ENCODE peak calls at places on chromosome 2, in eight cellular contexts. R is NCI-H2081 treated with DMSO at 0.1 percent for 48 hours, J is mesothelial cell of epicardium, C is neural crest cell, P is naive B cell, O is A673, D is heart right ventricle, Y is NCI-H2029. F is an unnamed sample.

GRCh38 chr2:171345971-171346722 is 87.6 kb downstream of the METTL8 start:
- DNase-seq in R (no peak), J (no peak), C (no peak), P (no peak), O (no peak), D (no peak), Y (no peak), F (peak; percentile 96)

GRCh38 chr2:216107760-216108159 is 1.4 kb upstream of the XRCC5 start:
- DNase-seq in R (no peak), J (no peak), C (peak; percentile 47), P (no peak), O (no peak), D (no peak), Y (no peak), F (no peak)

GRCh38 chr2:28327596-28327962 is 65.1 kb upstream of the FOSL2 start:
- DNase-seq in R (no peak), J (no peak), C (no peak), P (no peak), O (no peak), D (no peak), Y (no peak), F (no peak)

GRCh38 chr2:40668435-40668834 is 216.5 kb upstream of the SLC8A1 start:
- DNase-seq in R (no peak), J (no peak), C (no peak), P (no peak), O (peak; percentile 32), D (no peak), Y (no peak), F (no peak)

GRCh38 chr2:235766206-235766794 is 272.5 kb downstream of the AGAP1 start:
- DNase-seq in R (peak; percentile 60), J (no peak), C (peak; percentile 77), P (peak; percentile 17), O (peak; percentile 84), D (no peak), Y (peak; percentile 86), F (peak; percentile 43)

GRCh38 chr2:121579326-121579725 is 48.6 kb downstream of the RNU4ATAC start:
- DNase-seq in R (no peak), J (no peak), C (no peak), P (no peak), O (no peak), D (no peak), Y (no peak), F (no peak)

GRCh38 chr2:166090900-166091299 is 36.9 kb downstream of the SCN1A start:
- DNase-seq in R (no peak), J (no peak), C (no peak), P (no peak), O (peak; percentile 6), D (no peak), Y (no peak), F (no peak)

GRCh38 chr2:24888177-24888576 is 31.9 kb downstream of the ADCY3 start:
- DNase-seq in R (no peak), J (no peak), C (no peak), P (no peak), O (no peak), D (no peak), Y (no peak), F (no peak)

GRCh38 chr2:20339012-20339411 is 11.6 kb downstream of the PUM2 start:
- DNase-seq in R (no peak), J (no peak), C (no peak), P (no peak), O (no peak), D (no peak), Y (no peak), F (no peak)

GRCh38 chr2:3178206-3179031 is 199.2 kb downstream of the EIPR1 start:
- DNase-seq in R (no peak), J (no peak), C (no peak), P (no peak), O (no peak), D (no peak), Y (no peak), F (no peak)

GRCh38 chr2:46170611-46171385 is 126.4 kb upstream of the EPAS1 start:
- DNase-seq in R (no peak), J (no peak), C (no peak), P (no peak), O (no peak), D (no peak), Y (no peak), F (no peak)

GRCh38 chr2:37780097-37780676 is 108.7 kb upstream of the CDC42EP3 start:
- DNase-seq in R (no peak), J (no peak), C (no peak), P (no peak), O (no peak), D (no peak), Y (no peak), F (no peak)

GRCh38 chr2:120237491-120237902 is 14.3 kb upstream of the TMEM185B start:
- DNase-seq in R (no peak), J (no peak), C (no peak), P (no peak), O (no peak), D (no peak), Y (no peak), F (no peak)

GRCh38 chr2:195319548-195320415 is 337.2 kb upstream of the SLC39A10 start:
- DNase-seq in R (no peak), J (no peak), C (no peak), P (no peak), O (no peak), D (no peak), Y (no peak), F (peak; percentile 75)

GRCh38 chr2:151306621-151307020 is 17.2 kb upstream of the NMI start:
- DNase-seq in R (no peak), J (no peak), C (no peak), P (no peak), O (peak; percentile 88), D (no peak), Y (no peak), F (no peak)

GRCh38 chr2:8438996-8439395 is 242.9 kb upstream of the ID2 start:
- DNase-seq in R (no peak), J (no peak), C (no peak), P (no peak), O (no peak), D (peak; percentile 40), Y (peak; percentile 83), F (no peak)

GRCh38 chr2:197306691-197307030 is 3.9 kb downstream of the ANKRD44 start:
- DNase-seq in R (no peak), J (no peak), C (no peak), P (no peak), O (no peak), D (peak; percentile 38), Y (peak; percentile 66), F (peak; percentile 77)

GRCh38 chr2:219125886-219126270 is 34.7 kb downstream of the NHEJ1 start:
- DNase-seq in R (no peak), J (no peak), C (no peak), P (no peak), O (no peak), D (no peak), Y (no peak), F (no peak)

GRCh38 chr2:135736546-135736945 is 5.1 kb upstream of the UBXN4 start:
- DNase-seq in R (no peak), J (no peak), C (no peak), P (no peak), O (no peak), D (no peak), Y (no peak), F (no peak)

GRCh38 chr2:106812377-106812776 is 73.6 kb downstream of the ST6GAL2 start:
- DNase-seq in R (no peak), J (no peak), C (no peak), P (no peak), O (no peak), D (no peak), Y (no peak), F (no peak)

GRCh38 chr2:68362069-68362468 is 3.0 kb upstream of the PLEK start:
- DNase-seq in R (no peak), J (no peak), C (peak; percentile 56), P (peak; percentile 79), O (peak; percentile 87), D (peak; percentile 73), Y (peak; percentile 38), F (peak; percentile 11)

GRCh38 chr2:28652217-28652616 is 99.4 kb upstream of the PPP1CB start:
- DNase-seq in R (no peak), J (no peak), C (no peak), P (no peak), O (no peak), D (no peak), Y (no peak), F (no peak)

GRCh38 chr2:19614066-19614465 is 255.6 kb upstream of the OSR1 start:
- DNase-seq in R (no peak), J (no peak), C (no peak), P (no peak), O (no peak), D (no peak), Y (no peak), F (no peak)

GRCh38 chr2:241545523-241546473 is 12.7 kb upstream of the BOK start:
- DNase-seq in R (no peak), J (no peak), C (no peak), P (no peak), O (no peak), D (no peak), Y (no peak), F (no peak)

F was measured in LNCaP clone FGC.